ENCODE peak calls at places on chromosomes 1 and 21, in four cellular contexts. T, N, R and M are unnamed samples.

GRCh38 chr1:29452463-29453230 is 216.3 kb downstream of the PTPRU start:
- DNase-seq in T (no peak), R (no peak), N (no peak), M (no peak)

GRCh38 chr1:7299994-7300393 is 471.1 kb upstream of the VAMP3 start:
- DNase-seq in T (no peak), R (peak), N (peak), M (peak)

GRCh38 chr1:200438911-200439310 is 29.1 kb upstream of the ZNF281 start:
- DNase-seq in R (peak), T (no peak), N (peak), M (no peak)

GRCh38 chr21:46253610-46254124 is 25.1 kb upstream of the LSS start:
- DNase-seq in T (peak), R (no peak), N (no peak), M (no peak)

GRCh38 chr1:2356401-2356800 is 35.0 kb downstream of the MORN1 start:
- DNase-seq in T (no peak), N (no peak), R (no peak), M (no peak)

GRCh38 chr1:59431566-59432294 is 134.8 kb downstream of the FGGY start:
- DNase-seq in R (no peak), T (no peak), N (no peak), M (no peak)

GRCh38 chr1:151513626-151514101 is 2.5 kb downstream of the CGN start:
- DNase-seq in R (no peak), T (no peak), N (no peak), M (no peak)

GRCh38 chr1:36513676-36514473 is 31.2 kb upstream of the CSF3R start:
- DNase-seq in N (no peak), T (no peak), R (no peak), M (no peak)

GRCh38 chr21:16579538-16579937 is 849.8 kb downstream of the USP25 start:
- DNase-seq in R (peak), N (peak), T (no peak), M (peak)

GRCh38 chr1:211632808-211633522 is 42.5 kb downstream of the NEK2 start:
- DNase-seq in T (no peak), N (peak), R (peak), M (no peak)

GRCh38 chr1:224623310-224623714 is 7.2 kb downstream of the CNIH3 start:
- DNase-seq in R (peak), N (peak), T (no peak), M (no peak)

GRCh38 chr1:47532831-47533175 is 95.0 kb downstream of the FOXD2 start:
- DNase-seq in R (no peak), N (no peak), T (no peak), M (no peak)

GRCh38 chr1:174999926-175000696 is at the start of gene CACYBP:
- DNase-seq in N (no peak), T (no peak), R (peak), M (no peak)

GRCh38 chr1:65948609-65949229 is 156.0 kb downstream of the PDE4B start:
- DNase-seq in N (no peak), R (peak), T (no peak), M (no peak)

GRCh38 chr21:46111193-46111571 is 13.3 kb downstream of the COL6A2 start:
- DNase-seq in N (no peak), R (no peak), T (no peak), M (no peak)

GRCh38 chr1:36091141-36091540 is 2.4 kb downstream of the ADPRS start:
- DNase-seq in N (no peak), R (no peak), T (no peak), M (no peak)

GRCh38 chr1:156394835-156395461 is 25.9 kb downstream of the RHBG start:
- DNase-seq in T (no peak), R (no peak), N (no peak), M (no peak)

GRCh38 chr1:20075345-20075744 is 5.4 kb downstream of the PLA2G5 start:
- DNase-seq in R (no peak), T (no peak), N (no peak), M (no peak)

GRCh38 chr1:100217834-100218233 is 31.8 kb downstream of the DBT start:
- DNase-seq in T (no peak), N (no peak), R (no peak), M (no peak)

GRCh38 chr1:154260127-154260526 is 12.3 kb upstream of the HAX1 start:
- DNase-seq in R (no peak), N (no peak), T (no peak), M (no peak)

GRCh38 chr21:42834730-42835191 is 44.6 kb downstream of the WDR4 start:
- DNase-seq in N (no peak), T (no peak), R (no peak), M (no peak)

GRCh38 chr1:246703581-246703980 is 20.6 kb upstream of the SCCPDH start:
- DNase-seq in N (no peak), T (no peak), R (no peak), M (no peak)